ENCODE peak calls at places on chromosomes 6 and 20, in eight cellular contexts. I, R, O, B, S, L, E and G are unnamed samples.

GRCh38 chr6:113953346-113953745 is 17.6 kb downstream of the HDAC2 start:
- DNase-seq in R (no peak), I (no peak), O (no peak), E (peak; percentile 49), B (no peak), L (no peak), S (no peak), G (no peak)

GRCh38 chr6:39389372-39389767 is 66.9 kb upstream of the KCNK16 start:
- DNase-seq in E (no peak), B (no peak), I (no peak), S (no peak), O (no peak), R (no peak), L (no peak), G (no peak)

GRCh38 chr6:28896505-28897392 is 27.0 kb downstream of the TRIM27 start:
- DNase-seq in B (peak; percentile 78), S (peak; percentile 55), I (peak; percentile 60), L (no peak), O (peak; percentile 44), E (peak; percentile 53), R (no peak), G (peak; percentile 76)

GRCh38 chr6:44478591-44479254 is 91.2 kb downstream of the CDC5L start:
- DNase-seq in L (no peak), O (no peak), R (no peak), B (no peak), I (no peak), E (no peak), S (no peak), G (no peak)

GRCh38 chr20:3655032-3655405 is 8.2 kb downstream of the GFRA4 start:
- DNase-seq in I (no peak), B (no peak), L (no peak), R (no peak), E (no peak), O (no peak), S (no peak), G (no peak)

GRCh38 chr20:31712564-31713311 is 9.9 kb downstream of the BCL2L1 start:
- DNase-seq in B (no peak), I (peak; percentile 97), O (peak; percentile 87), L (peak; percentile 82), S (peak; percentile 78), E (peak; percentile 89), R (peak; percentile 67), G (peak; percentile 83)

GRCh38 chr6:127402890-127403617 is 56.1 kb downstream of the KIAA0408 start:
- DNase-seq in S (no peak), E (no peak), L (no peak), R (no peak), O (no peak), I (no peak), B (peak; percentile 27), G (no peak)

GRCh38 chr6:130993292-130993765 is 69.7 kb downstream of the EPB41L2 start:
- DNase-seq in B (no peak), L (no peak), O (no peak), I (no peak), R (no peak), E (no peak), S (no peak), G (peak; percentile 85)

GRCh38 chr20:39338977-39339376 is 376.8 kb downstream of the DHX35 start:
- DNase-seq in R (no peak), O (peak; percentile 15), B (peak; percentile 51), E (no peak), I (no peak), S (no peak), L (no peak), G (no peak)

GRCh38 chr6:123117145-123117908 is 121.3 kb downstream of the CLVS2 start:
- DNase-seq in L (no peak), E (no peak), S (no peak), O (no peak), I (no peak), B (no peak), R (no peak), G (no peak)

GRCh38 chr20:50358959-50359358 is 151.2 kb upstream of the PTPN1 start:
- DNase-seq in B (no peak), R (no peak), S (no peak), O (no peak), E (no peak), L (no peak), I (no peak), G (no peak)

GRCh38 chr6:135211306-135211702 is 30.2 kb downstream of the MYB start:
- DNase-seq in O (no peak), R (no peak), S (no peak), L (no peak), I (no peak), B (no peak), E (no peak), G (no peak)

GRCh38 chr20:37973059-37973910 is 60.0 kb downstream of the TTI1 start:
- DNase-seq in E (no peak), O (no peak), S (no peak), R (no peak), L (no peak), B (no peak), I (no peak), G (no peak)

GRCh38 chr20:37979021-37979985 is 54.0 kb downstream of the TTI1 start:
- DNase-seq in R (no peak), B (no peak), I (peak; percentile 36), E (no peak), S (no peak), O (no peak), L (no peak), G (no peak)

GRCh38 chr20:37980383-37980782 is 52.9 kb downstream of the TTI1 start:
- DNase-seq in O (no peak), E (no peak), L (no peak), I (no peak), S (no peak), B (no peak), R (no peak), G (no peak)

GRCh38 chr20:37977786-37978185 is 55.5 kb downstream of the TTI1 start:
- DNase-seq in S (no peak), I (peak; percentile 16), R (no peak), O (no peak), B (no peak), L (no peak), E (no peak), G (no peak)

GRCh38 chr20:37976862-37977261 is 56.4 kb downstream of the TTI1 start:
- DNase-seq in B (no peak), S (no peak), O (no peak), I (no peak), R (no peak), E (no peak), L (no peak), G (no peak)
- H3K4me3 ChIP-seq in B (no peak overlapping the region), S (no peak overlapping the region), O (no peak overlapping the region), I (no peak overlapping the region), R (no peak overlapping the region), E (no peak overlapping the region), L (no peak overlapping the region), G (no peak overlapping the region)

GRCh38 chr6:170255426-170256125 is 35.3 kb downstream of the DLL1 start:
- DNase-seq in R (no peak), L (no peak), E (no peak), S (no peak), B (no peak), O (no peak), I (no peak), G (no peak)
- TF ChIP-seq CTCF in R (no peak), L (no peak), E (no peak), S (no peak), B (no peak), O (no peak), I (no peak), G (no peak)

GRCh38 chr6:148866657-148867268 is 119.9 kb downstream of the UST start:
- DNase-seq in O (no peak), L (no peak), I (no peak), R (no peak), E (no peak), S (no peak), B (peak; percentile 70), G (no peak)
- H3K4me3 ChIP-seq in O (no peak overlapping the region), L (no peak overlapping the region), I (no peak overlapping the region), R (no peak overlapping the region), E (no peak overlapping the region), S (no peak overlapping the region), B (no peak overlapping the region), G (no peak overlapping the region)

GRCh38 chr6:35452186-35453090 is at the start of gene FANCE:
- DNase-seq in S (peak; percentile 95), E (peak; percentile 85), I (peak; percentile 96), B (peak; percentile 96), O (peak; percentile 95), R (peak; percentile 74), L (peak; percentile 73), G (peak; percentile 93)
- TF ChIP-seq CTCF in S (no peak), E (no peak), I (no peak), B (no peak), O (no peak), R (no peak), L (no peak), G (no peak)

DNA sequence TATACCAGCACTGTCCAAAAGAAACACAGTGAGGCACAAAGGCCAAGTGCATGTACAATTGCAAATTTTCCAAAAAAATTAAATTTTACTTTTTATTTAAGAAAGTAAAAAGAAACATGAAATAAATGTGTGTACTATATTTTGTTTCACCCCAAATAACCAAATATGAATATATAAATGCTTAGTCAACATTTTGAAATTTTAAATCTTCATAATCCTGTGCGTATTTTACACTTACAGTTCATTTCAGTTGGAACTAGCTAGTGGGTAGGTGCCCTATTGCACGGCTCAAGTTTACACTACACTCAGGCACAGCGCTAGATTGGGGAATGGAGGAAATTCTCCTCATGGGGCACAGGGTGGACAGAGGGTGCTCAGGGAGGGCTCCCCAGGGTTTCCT is 18.0 kb upstream of the BTN3A3 start:
- DNase-seq in S (no peak), I (no peak), E (no peak), L (no peak), B (no peak), O (no peak), R (no peak), G (no peak)
- H3K4me3 ChIP-seq in S (peak overlapping the region; percentile 63), I (peak overlapping the region; percentile 87), E (peak overlapping the region; percentile 92), L (peak overlapping the region; percentile 99), B (peak overlapping the region; percentile 97), O (peak overlapping the region; percentile 90), R (peak overlapping the region; percentile 92), G (no peak overlapping the region)

DNA sequence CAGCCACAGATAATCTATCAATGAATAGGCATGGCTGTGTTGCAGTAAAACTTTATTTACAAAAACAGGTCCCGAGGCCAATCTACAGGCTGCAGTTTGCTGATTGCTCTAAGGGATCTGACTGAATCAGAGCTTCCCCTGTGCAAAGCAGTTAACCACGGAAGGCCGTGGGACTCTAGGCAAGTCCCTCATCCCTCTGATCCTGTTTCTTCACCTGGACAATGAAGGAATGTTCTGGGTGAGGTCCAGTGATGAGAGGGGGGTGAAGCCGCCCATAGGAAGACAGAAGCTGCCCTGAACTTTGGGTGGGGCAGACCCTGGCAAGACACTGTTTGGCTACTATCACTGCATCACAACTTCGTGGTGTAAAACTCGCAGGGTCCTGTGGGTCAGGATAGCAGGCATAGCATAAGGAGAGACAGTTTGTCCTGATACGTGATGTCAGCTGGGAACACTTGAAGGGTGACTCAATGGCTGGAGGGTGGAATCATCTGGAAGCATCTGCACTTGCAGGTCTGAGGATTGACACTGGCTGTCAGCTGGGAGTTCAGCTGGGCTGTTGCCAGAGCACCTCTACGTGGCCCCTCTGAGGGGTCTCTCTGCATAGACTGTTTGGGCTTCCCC is 33.3 kb upstream of the TGM2 start:
- DNase-seq in S (peak; percentile 22), O (no peak), L (no peak), I (no peak), E (no peak), R (no peak), B (no peak), G (no peak)
- TF ChIP-seq CTCF in S (no peak), O (no peak), L (no peak), I (no peak), E (no peak), R (no peak), B (no peak), G (no peak)